ENCODE peak calls at places on chromosomes 3 and 15, in six cellular contexts. One of them, this sample, is unnamed.
A peak's percentile ranks its signal among the peaks of the same experiment; 100 is the strongest.

GRCh38 chr3:15345051-15345607 is 12.7 kb upstream of the SH3BP5 start:
- DNase-seq in ELF-1: no peak
- DNase-seq in right lobe of liver: no peak
- DNase-seq in amygdala: no peak
- DNase-seq in AG09319: no peak
- DNase-seq in fibroblast of the aortic adventitia: no peak
- DNase-seq in this sample: peak; percentile 51

GRCh38 chr3:117665311-117665710 is 955.7 kb downstream of the TUSC7 start:
- DNase-seq in right lobe of liver: peak; percentile 50
- DNase-seq in amygdala: peak; percentile 3
- DNase-seq in ELF-1: no peak
- DNase-seq in fibroblast of the aortic adventitia: no peak
- DNase-seq in AG09319: no peak
- DNase-seq in this sample: peak; percentile 22

GRCh38 chr3:8576841-8577553 is 67.6 kb downstream of the SSUH2 start:
- DNase-seq in ELF-1: no peak
- DNase-seq in fibroblast of the aortic adventitia: peak; percentile 41
- DNase-seq in right lobe of liver: no peak
- DNase-seq in amygdala: no peak
- DNase-seq in AG09319: peak; percentile 54
- DNase-seq in this sample: no peak

GRCh38 chr3:48518069-48518468 is 14.1 kb upstream of the SHISA5 start:
- DNase-seq in ELF-1: no peak
- DNase-seq in AG09319: no peak
- DNase-seq in amygdala: no peak
- DNase-seq in right lobe of liver: no peak
- DNase-seq in fibroblast of the aortic adventitia: no peak
- DNase-seq in this sample: no peak

GRCh38 chr15:70100495-70101331 is 3.0 kb upstream of the TLE3 start:
- DNase-seq in amygdala: no peak
- DNase-seq in ELF-1: peak; percentile 88
- DNase-seq in AG09319: no peak
- DNase-seq in fibroblast of the aortic adventitia: no peak
- DNase-seq in right lobe of liver: peak; percentile 83
- DNase-seq in this sample: peak; percentile 60

GRCh38 chr3:113249601-113250000 is 38.2 kb downstream of the BOC start:
- DNase-seq in fibroblast of the aortic adventitia: no peak
- DNase-seq in right lobe of liver: no peak
- DNase-seq in AG09319: no peak
- DNase-seq in amygdala: no peak
- DNase-seq in ELF-1: no peak
- DNase-seq in this sample: no peak

GRCh38 chr15:51620647-51621046 is 1.9 kb downstream of the DMXL2 start:
- DNase-seq in right lobe of liver: no peak
- DNase-seq in ELF-1: no peak
- DNase-seq in fibroblast of the aortic adventitia: no peak
- DNase-seq in AG09319: no peak
- DNase-seq in amygdala: no peak
- DNase-seq in this sample: no peak

GRCh38 chr15:85581495-85581894 is 201.1 kb downstream of the AKAP13 start:
- DNase-seq in amygdala: no peak
- DNase-seq in fibroblast of the aortic adventitia: no peak
- DNase-seq in AG09319: no peak
- DNase-seq in right lobe of liver: peak; percentile 61
- DNase-seq in ELF-1: no peak
- DNase-seq in this sample: peak; percentile 66

GRCh38 chr3:151839313-151839631 is 25.4 kb downstream of the AADAC start:
- DNase-seq in AG09319: no peak
- DNase-seq in right lobe of liver: no peak
- DNase-seq in amygdala: no peak
- DNase-seq in fibroblast of the aortic adventitia: no peak
- DNase-seq in ELF-1: no peak
- DNase-seq in this sample: no peak

GRCh38 chr3:34387831-34388564 is 589.6 kb downstream of the PDCD6IP start:
- DNase-seq in ELF-1: peak; percentile 18
- DNase-seq in AG09319: no peak
- DNase-seq in fibroblast of the aortic adventitia: no peak
- DNase-seq in amygdala: peak; percentile 14
- DNase-seq in right lobe of liver: no peak
- DNase-seq in this sample: no peak

GRCh38 chr15:66824374-66824773 is 122.3 kb downstream of the SMAD6 start:
- DNase-seq in AG09319: no peak
- DNase-seq in fibroblast of the aortic adventitia: no peak
- DNase-seq in amygdala: no peak
- DNase-seq in right lobe of liver: peak; percentile 75
- DNase-seq in ELF-1: no peak
- DNase-seq in this sample: no peak

GRCh38 chr3:172315401-172316091 is 132.7 kb downstream of the GHSR start:
- DNase-seq in right lobe of liver: no peak
- DNase-seq in ELF-1: peak; percentile 41
- DNase-seq in amygdala: no peak
- DNase-seq in AG09319: no peak
- DNase-seq in fibroblast of the aortic adventitia: peak; percentile 62
- DNase-seq in this sample: no peak

GRCh38 chr15:37079726-37080125 is 20.6 kb downstream of the MEIS2 start:
- DNase-seq in AG09319: peak; percentile 39
- DNase-seq in right lobe of liver: no peak
- DNase-seq in ELF-1: no peak
- DNase-seq in fibroblast of the aortic adventitia: peak; percentile 94
- DNase-seq in amygdala: no peak
- DNase-seq in this sample: no peak

GRCh38 chr3:21435871-21436270 is 315.1 kb downstream of the ZNF385D start:
- DNase-seq in AG09319: peak; percentile 70
- DNase-seq in ELF-1: no peak
- DNase-seq in right lobe of liver: no peak
- DNase-seq in amygdala: no peak
- DNase-seq in fibroblast of the aortic adventitia: peak; percentile 99
- DNase-seq in this sample: peak; percentile 11

GRCh38 chr15:58732620-58733363 is 16.7 kb downstream of the ADAM10 start:
- DNase-seq in AG09319: no peak
- DNase-seq in amygdala: no peak
- DNase-seq in fibroblast of the aortic adventitia: no peak
- DNase-seq in ELF-1: no peak
- DNase-seq in right lobe of liver: no peak
- DNase-seq in this sample: no peak

GRCh38 chr15:92584105-92584504 is 71.5 kb downstream of the FAM174B start:
- DNase-seq in fibroblast of the aortic adventitia: peak; percentile 10
- DNase-seq in right lobe of liver: no peak
- DNase-seq in amygdala: no peak
- DNase-seq in AG09319: no peak
- DNase-seq in ELF-1: no peak
- DNase-seq in this sample: no peak

GRCh38 chr15:41022487-41023090 is 69.3 kb downstream of the CHAC1 start:
- DNase-seq in amygdala: no peak
- DNase-seq in AG09319: peak; percentile 36
- DNase-seq in fibroblast of the aortic adventitia: peak; percentile 76
- DNase-seq in ELF-1: peak; percentile 44
- DNase-seq in right lobe of liver: no peak
- DNase-seq in this sample: peak; percentile 25

GRCh38 chr3:87145553-87145952 is 81.6 kb upstream of the CHMP2B start:
- DNase-seq in AG09319: no peak
- DNase-seq in fibroblast of the aortic adventitia: peak; percentile 32
- DNase-seq in right lobe of liver: no peak
- DNase-seq in amygdala: no peak
- DNase-seq in ELF-1: peak; percentile 70
- DNase-seq in this sample: peak; percentile 13

GRCh38 chr3:15903164-15903563 is 105.4 kb upstream of the ANKRD28 start:
- DNase-seq in amygdala: no peak
- DNase-seq in ELF-1: no peak
- DNase-seq in AG09319: no peak
- DNase-seq in right lobe of liver: peak; percentile 64
- DNase-seq in fibroblast of the aortic adventitia: peak; percentile 56
- DNase-seq in this sample: peak; percentile 88

GRCh38 chr3:149291178-149291577 is 42.3 kb downstream of the TM4SF18 start:
- DNase-seq in AG09319: no peak
- DNase-seq in fibroblast of the aortic adventitia: no peak
- DNase-seq in amygdala: no peak
- DNase-seq in ELF-1: no peak
- DNase-seq in right lobe of liver: no peak
- DNase-seq in this sample: no peak

GRCh38 chr3:3772920-3773319 is 26.3 kb upstream of the LRRN1 start:
- DNase-seq in ELF-1: no peak
- DNase-seq in right lobe of liver: no peak
- DNase-seq in amygdala: no peak
- DNase-seq in AG09319: no peak
- DNase-seq in fibroblast of the aortic adventitia: no peak
- DNase-seq in this sample: peak; percentile 14

GRCh38 chr15:70882361-70882760 is 9.9 kb downstream of the THAP10 start:
- DNase-seq in ELF-1: no peak
- DNase-seq in amygdala: no peak
- DNase-seq in right lobe of liver: no peak
- DNase-seq in AG09319: no peak
- DNase-seq in fibroblast of the aortic adventitia: no peak
- DNase-seq in this sample: no peak